ENCODE peak calls at places on chromosomes 16 and 17, in five cellular contexts. One of them, this sample, is unnamed.

GRCh38 chr16:71781741-71782140 is 26.9 kb downstream of the AP1G1 start:
- DNase-seq in body of pancreas: no peak
- DNase-seq in testis: no peak
- DNase-seq in tibial nerve: no peak
- DNase-seq in IMR-90: peak
- DNase-seq in this sample: no peak

GRCh38 chr17:14143678-14144077 is 74.4 kb downstream of the COX10 start:
- DNase-seq in IMR-90: peak
- DNase-seq in testis: no peak
- DNase-seq in body of pancreas: peak
- DNase-seq in tibial nerve: no peak
- DNase-seq in this sample: no peak

GRCh38 chr17:83155128-83156081 is 76.0 kb downstream of the METRNL start:
- DNase-seq in tibial nerve: no peak
- DNase-seq in testis: peak
- DNase-seq in body of pancreas: no peak
- DNase-seq in IMR-90: peak
- DNase-seq in this sample: peak

GRCh38 chr16:85979605-85980004 is 80.6 kb downstream of the IRF8 start:
- DNase-seq in IMR-90: no peak
- DNase-seq in testis: no peak
- DNase-seq in body of pancreas: no peak
- DNase-seq in tibial nerve: no peak
- DNase-seq in this sample: no peak

GRCh38 chr17:29590261-29590978 is 972 bp upstream of the GIT1 start:
- DNase-seq in tibial nerve: no peak
- DNase-seq in body of pancreas: no peak
- DNase-seq in IMR-90: peak
- DNase-seq in testis: no peak
- DNase-seq in this sample: peak

GRCh38 chr16:12320298-12320706 is 343.8 kb downstream of the SNX29 start:
- DNase-seq in testis: no peak
- DNase-seq in body of pancreas: no peak
- DNase-seq in IMR-90: peak
- DNase-seq in tibial nerve: no peak
- DNase-seq in this sample: no peak

GRCh38 chr17:16419929-16420271 is 4.5 kb downstream of the TRPV2 start:
- DNase-seq in tibial nerve: no peak
- DNase-seq in IMR-90: peak
- DNase-seq in testis: no peak
- DNase-seq in body of pancreas: no peak
- DNase-seq in this sample: no peak

GRCh38 chr17:28657756-28658155 is 4.0 kb downstream of the SDF2 start:
- DNase-seq in body of pancreas: no peak
- DNase-seq in testis: no peak
- DNase-seq in IMR-90: peak
- DNase-seq in tibial nerve: no peak
- DNase-seq in this sample: no peak

GRCh38 chr16:363110-364090 is 6.9 kb downstream of the MRPL28 start:
- DNase-seq in IMR-90: no peak
- DNase-seq in tibial nerve: no peak
- DNase-seq in testis: no peak
- DNase-seq in body of pancreas: no peak
- DNase-seq in this sample: peak

DNA sequence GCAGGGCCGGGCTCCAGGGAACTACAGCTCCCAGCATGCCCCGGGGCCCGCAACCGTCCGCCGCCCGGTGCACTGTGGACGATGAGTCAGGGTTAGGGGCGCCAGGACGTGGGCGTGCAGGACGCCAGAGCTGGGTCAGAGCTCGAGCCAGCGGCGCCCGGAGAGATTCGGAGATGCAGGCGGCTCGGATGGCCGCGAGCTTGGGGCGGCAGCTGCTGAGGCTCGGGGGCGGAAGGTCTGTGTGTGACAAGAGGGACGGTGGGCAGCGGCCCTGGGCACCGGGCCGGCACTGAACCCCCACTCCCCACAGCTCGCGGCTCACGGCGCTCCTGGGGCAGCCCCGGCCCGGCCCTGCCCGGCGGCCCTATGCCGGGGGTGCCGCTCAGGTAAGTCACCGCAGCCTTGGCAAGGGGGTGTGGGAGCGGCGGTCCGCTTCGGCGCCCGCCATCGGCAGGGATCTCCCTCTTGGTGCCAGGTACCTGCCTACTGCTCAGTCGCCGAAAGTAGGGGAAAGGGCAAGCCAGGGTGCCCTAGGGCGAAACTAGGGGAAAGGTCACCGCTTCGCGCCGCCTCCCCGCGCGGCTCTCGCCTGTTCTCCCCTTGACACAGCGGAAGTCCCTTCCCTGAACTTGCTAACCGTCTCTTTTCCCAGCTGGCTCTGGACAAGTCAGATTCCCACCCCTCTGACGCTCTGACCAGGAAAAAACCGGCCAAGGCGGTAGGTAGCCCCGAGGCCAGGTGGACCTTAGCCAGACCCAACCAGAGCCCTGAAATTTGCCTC is at the start of the genes ACADVL and DLG4:
- DNase-seq in tibial nerve: peak
- DNase-seq in testis: peak
- DNase-seq in body of pancreas: peak
- DNase-seq in IMR-90: peak
- DNase-seq in this sample: peak
- TF ChIP-seq POLR2A in tibial nerve: peak
- TF ChIP-seq POLR2A in testis: no peak
- TF ChIP-seq POLR2A in body of pancreas: peak
- TF ChIP-seq POLR2A in IMR-90: peak
- TF ChIP-seq POLR2A in this sample: peak

GRCh38 chr17:31598388-31598760 is 206.9 kb downstream of the RAB11FIP4 start:
- DNase-seq in tibial nerve: no peak
- DNase-seq in testis: no peak
- DNase-seq in IMR-90: no peak
- DNase-seq in body of pancreas: no peak
- DNase-seq in this sample: no peak

GRCh38 chr17:31597646-31598387 is 206.3 kb downstream of the RAB11FIP4 start:
- DNase-seq in tibial nerve: no peak
- DNase-seq in testis: no peak
- DNase-seq in body of pancreas: no peak
- DNase-seq in IMR-90: no peak
- DNase-seq in this sample: peak

GRCh38 chr17:31595666-31596381 is 204.3 kb downstream of the RAB11FIP4 start:
- DNase-seq in tibial nerve: no peak
- DNase-seq in body of pancreas: no peak
- DNase-seq in testis: no peak
- DNase-seq in IMR-90: no peak
- DNase-seq in this sample: peak

GRCh38 chr17:31595076-31595475 is 203.6 kb downstream of the RAB11FIP4 start:
- DNase-seq in IMR-90: peak
- DNase-seq in tibial nerve: no peak
- DNase-seq in body of pancreas: no peak
- DNase-seq in testis: no peak
- DNase-seq in this sample: peak

DNA sequence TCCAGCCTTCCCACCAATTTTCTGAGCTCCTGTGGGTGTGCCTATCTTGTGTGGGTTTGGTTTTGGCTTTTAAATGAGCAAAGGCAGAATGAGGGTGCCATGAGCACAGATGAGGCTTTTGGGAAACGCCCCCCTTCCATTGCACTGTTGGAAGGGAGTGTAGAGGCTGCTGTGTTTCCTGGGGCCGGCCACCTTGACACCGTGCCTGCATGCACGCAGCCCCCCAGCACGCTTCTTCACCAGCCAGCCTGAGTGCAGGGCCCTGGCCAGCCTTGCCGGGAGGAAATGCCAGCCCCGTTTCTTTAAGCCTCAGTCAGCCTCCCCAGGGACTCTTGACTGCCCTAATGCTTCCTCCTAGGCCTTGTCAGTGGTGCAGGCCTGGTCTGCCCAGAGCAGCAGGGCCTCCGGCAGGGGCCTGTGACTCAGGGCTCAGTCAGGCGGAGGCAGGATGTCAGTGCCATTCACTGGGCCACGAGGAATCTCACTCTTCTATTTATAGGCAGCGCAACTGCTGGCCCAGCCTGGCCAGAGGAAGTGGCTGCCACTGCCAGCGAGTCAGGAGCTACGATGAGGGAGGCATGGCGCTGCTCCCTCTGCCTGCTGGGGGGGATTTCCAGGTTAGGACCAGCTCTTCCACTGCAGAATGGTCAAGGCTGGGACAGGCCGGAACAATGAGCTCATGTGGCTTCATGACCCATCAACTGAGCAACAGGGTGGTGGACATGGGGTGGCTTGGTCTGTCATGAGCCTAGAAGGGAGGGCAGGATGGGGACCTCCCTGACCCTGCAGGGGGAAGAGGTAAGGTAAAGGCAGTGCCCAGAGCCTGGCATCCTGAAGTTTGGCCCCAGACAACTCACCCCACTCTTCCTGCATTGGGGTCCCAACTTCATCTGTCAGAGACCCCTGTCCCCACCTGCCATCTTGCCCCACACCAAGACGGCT is 205.2 kb downstream of the RAB11FIP4 start:
- DNase-seq in body of pancreas: peak
- DNase-seq in testis: peak
- DNase-seq in IMR-90: peak
- DNase-seq in tibial nerve: peak
- DNase-seq in this sample: peak
- TF ChIP-seq POLR2A in body of pancreas: no peak
- TF ChIP-seq POLR2A in testis: no peak
- TF ChIP-seq POLR2A in IMR-90: peak
- TF ChIP-seq POLR2A in tibial nerve: no peak
- TF ChIP-seq POLR2A in this sample: no peak

GRCh38 chr17:81398170-81398854 is 3.1 kb downstream of the BAHCC1 start:
- DNase-seq in IMR-90: peak
- DNase-seq in tibial nerve: no peak
- DNase-seq in body of pancreas: peak
- DNase-seq in testis: no peak
- DNase-seq in this sample: no peak
- TF ChIP-seq POLR2A in IMR-90: no peak
- TF ChIP-seq POLR2A in tibial nerve: no peak
- TF ChIP-seq POLR2A in body of pancreas: no peak
- TF ChIP-seq POLR2A in testis: no peak
- TF ChIP-seq POLR2A in this sample: no peak

DNA sequence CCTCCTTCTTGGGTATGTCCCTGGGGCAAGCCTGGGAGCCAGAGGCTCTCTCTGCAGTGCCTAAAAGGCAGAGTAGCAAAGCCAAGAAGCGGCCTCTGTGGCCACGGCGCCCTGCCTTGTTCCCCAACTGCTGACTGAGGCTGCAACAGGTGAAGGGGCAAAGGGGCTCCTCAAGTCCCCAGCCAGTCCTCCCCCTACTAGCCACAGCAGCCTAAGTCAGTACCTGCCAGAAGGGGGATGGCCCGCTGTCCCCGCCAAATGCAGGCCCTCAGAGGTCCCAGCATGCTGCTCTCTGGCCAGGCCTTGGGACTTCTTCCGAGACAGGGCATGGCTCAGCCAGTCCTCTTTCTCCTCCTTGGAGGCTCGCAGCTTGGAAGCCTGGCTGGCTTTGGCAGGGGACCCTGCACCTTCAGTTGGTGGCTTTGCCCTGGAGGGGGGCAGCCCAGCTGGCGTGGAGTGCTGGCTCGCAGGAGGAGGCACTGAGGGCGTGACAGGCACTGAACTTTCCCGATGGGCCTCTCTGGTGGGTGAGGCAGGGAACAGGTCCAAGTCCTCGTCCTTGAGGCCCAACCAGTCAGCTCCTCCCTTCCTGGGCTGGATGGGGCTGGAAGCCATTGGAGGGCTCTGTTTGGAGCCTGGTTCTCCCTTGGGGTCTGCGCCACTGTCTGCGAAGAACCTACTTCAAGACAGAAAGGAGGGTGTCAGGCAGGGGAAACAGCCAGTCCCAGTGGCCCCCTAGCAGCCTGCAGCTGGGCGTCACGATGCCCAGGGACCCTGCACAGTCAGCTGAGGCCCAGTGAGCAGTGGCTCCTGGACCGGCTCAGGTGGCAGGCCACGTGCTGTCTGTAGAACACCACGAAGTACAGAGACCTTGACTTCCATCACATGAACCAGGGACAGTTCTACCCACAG is 17.6 kb downstream of the FBF1 start:
- DNase-seq in IMR-90: no peak
- DNase-seq in body of pancreas: no peak
- DNase-seq in tibial nerve: no peak
- DNase-seq in testis: peak
- DNase-seq in this sample: no peak
- TF ChIP-seq POLR2A in IMR-90: no peak
- TF ChIP-seq POLR2A in body of pancreas: no peak
- TF ChIP-seq POLR2A in tibial nerve: no peak
- TF ChIP-seq POLR2A in testis: no peak
- TF ChIP-seq POLR2A in this sample: no peak

GRCh38 chr16:70691223-70692129 is 5.6 kb upstream of the MTSS2 start:
- DNase-seq in IMR-90: peak
- DNase-seq in tibial nerve: peak
- DNase-seq in body of pancreas: peak
- DNase-seq in testis: no peak
- DNase-seq in this sample: no peak

GRCh38 chr16:70689970-70690905 is 4.4 kb upstream of the MTSS2 start:
- DNase-seq in tibial nerve: no peak
- DNase-seq in body of pancreas: no peak
- DNase-seq in IMR-90: no peak
- DNase-seq in testis: no peak
- DNase-seq in this sample: no peak

GRCh38 chr16:70692481-70693203 is 6.8 kb upstream of the MTSS2 start:
- DNase-seq in tibial nerve: no peak
- DNase-seq in testis: no peak
- DNase-seq in IMR-90: no peak
- DNase-seq in body of pancreas: no peak
- DNase-seq in this sample: no peak

GRCh38 chr16:70693231-70693671 is 7.4 kb upstream of the MTSS2 start:
- DNase-seq in tibial nerve: no peak
- DNase-seq in IMR-90: no peak
- DNase-seq in body of pancreas: no peak
- DNase-seq in testis: peak
- DNase-seq in this sample: no peak

DNA sequence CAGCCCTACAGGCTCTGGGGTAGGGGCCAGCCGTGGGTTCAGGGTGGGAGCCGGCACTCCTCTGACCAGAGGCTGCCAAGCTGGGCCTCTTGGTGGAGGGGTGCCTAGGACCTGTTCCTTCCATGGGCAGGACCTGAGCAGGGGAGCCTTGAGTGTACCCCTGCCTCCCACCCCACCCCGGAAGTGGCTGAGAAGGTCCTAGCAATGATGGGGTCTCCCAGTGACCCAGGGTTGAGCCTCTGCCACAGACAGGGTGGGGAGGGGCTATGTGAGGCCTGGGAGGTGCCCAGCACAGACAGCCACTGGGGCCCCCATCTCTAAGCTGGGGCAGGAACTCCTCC is 6.2 kb upstream of the MTSS2 start:
- DNase-seq in IMR-90: no peak
- DNase-seq in testis: no peak
- DNase-seq in body of pancreas: no peak
- DNase-seq in tibial nerve: no peak
- DNase-seq in this sample: no peak
- TF ChIP-seq POLR2A in IMR-90: no peak
- TF ChIP-seq POLR2A in testis: no peak
- TF ChIP-seq POLR2A in body of pancreas: no peak
- TF ChIP-seq POLR2A in tibial nerve: no peak
- TF ChIP-seq POLR2A in this sample: no peak